ENCODE peak calls at places on chromosomes 3 and 15, in seven cellular contexts. One of them, this sample, is unnamed. For H3K4me1, the result is how much of the 10 kb centered on the place peaks cover.

GRCh38 chr3:102745881-102746280 is 311.1 kb downstream of the ZPLD1 start:
- DNase-seq in lower lobe of right lung: no peak
- DNase-seq in SK-N-SH: no peak
- DNase-seq in right atrium auricular region: no peak
- DNase-seq in stomach: no peak
- DNase-seq in gastrocnemius medialis: no peak
- DNase-seq in body of pancreas: no peak
- DNase-seq in this sample: no peak

GRCh38 chr3:60269377-60269776 is 981.9 kb downstream of the FHIT start:
- DNase-seq in lower lobe of right lung: no peak
- DNase-seq in SK-N-SH: no peak
- DNase-seq in right atrium auricular region: no peak
- DNase-seq in stomach: no peak
- DNase-seq in gastrocnemius medialis: no peak
- DNase-seq in body of pancreas: no peak
- DNase-seq in this sample: no peak

GRCh38 chr3:111321786-111322185 is 220.2 kb upstream of the CD96 start:
- DNase-seq in lower lobe of right lung: no peak
- DNase-seq in SK-N-SH: no peak
- DNase-seq in right atrium auricular region: no peak
- DNase-seq in stomach: no peak
- DNase-seq in gastrocnemius medialis: no peak
- DNase-seq in body of pancreas: no peak
- DNase-seq in this sample: no peak

GRCh38 chr3:71641669-71642068 is 58.1 kb upstream of the FOXP1 start:
- DNase-seq in lower lobe of right lung: no peak
- DNase-seq in SK-N-SH: no peak
- DNase-seq in right atrium auricular region: no peak
- DNase-seq in stomach: no peak
- DNase-seq in gastrocnemius medialis: no peak
- DNase-seq in body of pancreas: no peak
- DNase-seq in this sample: no peak

GRCh38 chr15:66066439-66066838 is 187.1 kb downstream of the MEGF11 start:
- DNase-seq in lower lobe of right lung: no peak
- DNase-seq in SK-N-SH: no peak
- DNase-seq in right atrium auricular region: no peak
- DNase-seq in stomach: no peak
- DNase-seq in gastrocnemius medialis: no peak
- DNase-seq in body of pancreas: no peak
- DNase-seq in this sample: no peak

GRCh38 chr15:70053006-70053702 is 44.6 kb downstream of the TLE3 start:
- DNase-seq in lower lobe of right lung: peak
- DNase-seq in SK-N-SH: no peak
- DNase-seq in right atrium auricular region: no peak
- DNase-seq in stomach: no peak
- DNase-seq in gastrocnemius medialis: no peak
- DNase-seq in body of pancreas: no peak
- DNase-seq in this sample: no peak

GRCh38 chr3:39203862-39204261 is 11.5 kb upstream of the XIRP1 start:
- DNase-seq in lower lobe of right lung: no peak
- DNase-seq in SK-N-SH: no peak
- DNase-seq in right atrium auricular region: no peak
- DNase-seq in stomach: no peak
- DNase-seq in gastrocnemius medialis: no peak
- DNase-seq in body of pancreas: no peak
- DNase-seq in this sample: no peak

GRCh38 chr3:33170531-33170930 is 48.1 kb downstream of the SUSD5 start:
- DNase-seq in lower lobe of right lung: no peak
- DNase-seq in SK-N-SH: no peak
- DNase-seq in right atrium auricular region: no peak
- DNase-seq in stomach: no peak
- DNase-seq in gastrocnemius medialis: no peak
- DNase-seq in body of pancreas: no peak
- DNase-seq in this sample: no peak

GRCh38 chr3:144362126-144362525 is 390.5 kb downstream of the DIPK2A start:
- DNase-seq in lower lobe of right lung: no peak
- DNase-seq in SK-N-SH: no peak
- DNase-seq in right atrium auricular region: no peak
- DNase-seq in stomach: no peak
- DNase-seq in gastrocnemius medialis: no peak
- DNase-seq in body of pancreas: no peak
- DNase-seq in this sample: no peak

GRCh38 chr3:114406922-114407321 is 113.1 kb downstream of the TIGIT start:
- DNase-seq in lower lobe of right lung: no peak
- DNase-seq in SK-N-SH: no peak
- DNase-seq in right atrium auricular region: no peak
- DNase-seq in stomach: no peak
- DNase-seq in gastrocnemius medialis: no peak
- DNase-seq in body of pancreas: no peak
- DNase-seq in this sample: no peak

GRCh38 chr3:143298380-143298779 is 178.8 kb downstream of the CHST2 start:
- DNase-seq in lower lobe of right lung: no peak
- DNase-seq in SK-N-SH: no peak
- DNase-seq in right atrium auricular region: no peak
- DNase-seq in stomach: no peak
- DNase-seq in gastrocnemius medialis: no peak
- DNase-seq in body of pancreas: no peak
- DNase-seq in this sample: no peak

GRCh38 chr3:167067844-167068161 is 312.3 kb downstream of the ZBBX start:
- DNase-seq in lower lobe of right lung: no peak
- DNase-seq in SK-N-SH: no peak
- DNase-seq in right atrium auricular region: no peak
- DNase-seq in stomach: no peak
- DNase-seq in gastrocnemius medialis: no peak
- DNase-seq in body of pancreas: no peak
- DNase-seq in this sample: no peak

GRCh38 chr3:197960694-197961581 is 921 bp downstream of the LMLN start:
- DNase-seq in lower lobe of right lung: no peak
- DNase-seq in SK-N-SH: no peak
- DNase-seq in right atrium auricular region: peak
- DNase-seq in stomach: no peak
- DNase-seq in gastrocnemius medialis: no peak
- DNase-seq in body of pancreas: no peak
- DNase-seq in this sample: no peak

GRCh38 chr3:53103566-53104296 is 26.5 kb downstream of the RFT1 start:
- DNase-seq in lower lobe of right lung: no peak
- DNase-seq in SK-N-SH: no peak
- DNase-seq in right atrium auricular region: no peak
- DNase-seq in stomach: no peak
- DNase-seq in gastrocnemius medialis: no peak
- DNase-seq in body of pancreas: no peak
- DNase-seq in this sample: no peak

GRCh38 chr3:64174328-64174727 is 50.9 kb downstream of the PRICKLE2 start:
- DNase-seq in lower lobe of right lung: no peak
- DNase-seq in SK-N-SH: no peak
- DNase-seq in right atrium auricular region: no peak
- DNase-seq in stomach: no peak
- DNase-seq in gastrocnemius medialis: no peak
- DNase-seq in body of pancreas: no peak
- DNase-seq in this sample: no peak

GRCh38 chr15:63392355-63393009 is 10.8 kb upstream of the CA12 start:
- DNase-seq in lower lobe of right lung: no peak
- DNase-seq in SK-N-SH: no peak
- DNase-seq in right atrium auricular region: no peak
- DNase-seq in stomach: no peak
- DNase-seq in gastrocnemius medialis: no peak
- DNase-seq in body of pancreas: peak
- DNase-seq in this sample: no peak

GRCh38 chr3:134864644-134865043 is 69.6 kb downstream of the EPHB1 start:
- DNase-seq in lower lobe of right lung: no peak
- DNase-seq in SK-N-SH: peak
- DNase-seq in right atrium auricular region: no peak
- DNase-seq in stomach: no peak
- DNase-seq in gastrocnemius medialis: no peak
- DNase-seq in body of pancreas: peak
- DNase-seq in this sample: no peak

GRCh38 chr3:170589113-170589512 is 3.2 kb upstream of the SLC7A14 start:
- DNase-seq in lower lobe of right lung: no peak
- DNase-seq in SK-N-SH: no peak
- DNase-seq in right atrium auricular region: no peak
- DNase-seq in stomach: no peak
- DNase-seq in gastrocnemius medialis: no peak
- DNase-seq in body of pancreas: no peak
- DNase-seq in this sample: no peak

GRCh38 chr15:31089361-31090047 is 12.0 kb downstream of the TRPM1 start:
- DNase-seq in lower lobe of right lung: no peak
- DNase-seq in SK-N-SH: no peak
- DNase-seq in right atrium auricular region: peak
- DNase-seq in stomach: no peak
- DNase-seq in gastrocnemius medialis: no peak
- DNase-seq in body of pancreas: no peak
- DNase-seq in this sample: no peak

GRCh38 chr3:157370867-157371266 is 65.8 kb upstream of the PTX3 start:
- DNase-seq in lower lobe of right lung: no peak
- DNase-seq in SK-N-SH: no peak
- DNase-seq in right atrium auricular region: no peak
- DNase-seq in stomach: no peak
- DNase-seq in gastrocnemius medialis: no peak
- DNase-seq in body of pancreas: no peak
- DNase-seq in this sample: no peak
- H3K4me1 ChIP-seq in lower lobe of right lung: under half
- H3K4me1 ChIP-seq in SK-N-SH: under half
- H3K4me1 ChIP-seq in right atrium auricular region: under half
- H3K4me1 ChIP-seq in stomach: under half
- H3K4me1 ChIP-seq in gastrocnemius medialis: under half
- H3K4me1 ChIP-seq in body of pancreas: under half
- H3K4me1 ChIP-seq in this sample: under half

GRCh38 chr3:172219750-172220149 is 180.4 kb downstream of the FNDC3B start:
- DNase-seq in lower lobe of right lung: no peak
- DNase-seq in SK-N-SH: no peak
- DNase-seq in right atrium auricular region: no peak
- DNase-seq in stomach: no peak
- DNase-seq in gastrocnemius medialis: no peak
- DNase-seq in body of pancreas: no peak
- DNase-seq in this sample: no peak
- H3K4me1 ChIP-seq in lower lobe of right lung: under half
- H3K4me1 ChIP-seq in SK-N-SH: under half
- H3K4me1 ChIP-seq in right atrium auricular region: half or more
- H3K4me1 ChIP-seq in stomach: under half
- H3K4me1 ChIP-seq in gastrocnemius medialis: half or more
- H3K4me1 ChIP-seq in body of pancreas: half or more
- H3K4me1 ChIP-seq in this sample: under half

GRCh38 chr3:172087198-172087597 is 47.8 kb downstream of the FNDC3B start:
- DNase-seq in lower lobe of right lung: no peak
- DNase-seq in SK-N-SH: no peak
- DNase-seq in right atrium auricular region: no peak
- DNase-seq in stomach: no peak
- DNase-seq in gastrocnemius medialis: no peak
- DNase-seq in body of pancreas: no peak
- DNase-seq in this sample: no peak

GRCh38 chr3:172089250-172089649 is 49.9 kb downstream of the FNDC3B start:
- DNase-seq in lower lobe of right lung: no peak
- DNase-seq in SK-N-SH: no peak
- DNase-seq in right atrium auricular region: no peak
- DNase-seq in stomach: no peak
- DNase-seq in gastrocnemius medialis: no peak
- DNase-seq in body of pancreas: no peak
- DNase-seq in this sample: no peak

GRCh38 chr3:172087827-172088580 is 48.6 kb downstream of the FNDC3B start:
- DNase-seq in lower lobe of right lung: no peak
- DNase-seq in SK-N-SH: no peak
- DNase-seq in right atrium auricular region: no peak
- DNase-seq in stomach: no peak
- DNase-seq in gastrocnemius medialis: no peak
- DNase-seq in body of pancreas: peak
- DNase-seq in this sample: no peak

GRCh38 chr3:172092658-172093057 is 53.3 kb downstream of the FNDC3B start:
- DNase-seq in lower lobe of right lung: no peak
- DNase-seq in SK-N-SH: no peak
- DNase-seq in right atrium auricular region: no peak
- DNase-seq in stomach: no peak
- DNase-seq in gastrocnemius medialis: no peak
- DNase-seq in body of pancreas: no peak
- DNase-seq in this sample: no peak

DNA sequence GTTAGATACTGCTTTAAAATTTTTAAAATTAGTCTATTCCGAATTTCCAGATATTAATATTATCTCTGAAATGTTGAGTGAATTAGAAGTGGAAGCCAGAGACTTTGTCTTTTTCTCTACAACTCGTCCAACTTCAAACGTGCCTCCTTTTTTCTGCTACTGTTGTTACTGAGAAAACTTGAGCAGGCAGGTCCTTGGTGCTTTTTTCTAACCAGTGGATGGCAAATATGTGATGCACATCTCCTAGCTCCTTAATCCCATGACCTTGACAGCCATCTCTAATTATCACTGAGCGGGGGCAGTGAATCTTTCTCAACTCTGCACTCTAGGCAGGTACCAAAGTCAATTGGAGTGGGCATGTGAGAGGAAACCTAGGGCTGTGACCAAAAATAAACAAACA is 50.7 kb downstream of the FNDC3B start:
- DNase-seq in lower lobe of right lung: no peak
- DNase-seq in SK-N-SH: no peak
- DNase-seq in right atrium auricular region: no peak
- DNase-seq in stomach: no peak
- DNase-seq in gastrocnemius medialis: no peak
- DNase-seq in body of pancreas: no peak
- DNase-seq in this sample: no peak
- H3K4me1 ChIP-seq in lower lobe of right lung: under half
- H3K4me1 ChIP-seq in SK-N-SH: under half
- H3K4me1 ChIP-seq in right atrium auricular region: under half
- H3K4me1 ChIP-seq in stomach: under half
- H3K4me1 ChIP-seq in gastrocnemius medialis: under half
- H3K4me1 ChIP-seq in body of pancreas: under half
- H3K4me1 ChIP-seq in this sample: under half

GRCh38 chr3:133592843-133593242 is 19.4 kb downstream of the CDV3 start:
- DNase-seq in lower lobe of right lung: no peak
- DNase-seq in SK-N-SH: no peak
- DNase-seq in right atrium auricular region: no peak
- DNase-seq in stomach: no peak
- DNase-seq in gastrocnemius medialis: no peak
- DNase-seq in body of pancreas: no peak
- DNase-seq in this sample: no peak

GRCh38 chr3:133589503-133589902 is 16.0 kb downstream of the CDV3 start:
- DNase-seq in lower lobe of right lung: no peak
- DNase-seq in SK-N-SH: no peak
- DNase-seq in right atrium auricular region: no peak
- DNase-seq in stomach: no peak
- DNase-seq in gastrocnemius medialis: no peak
- DNase-seq in body of pancreas: no peak
- DNase-seq in this sample: no peak

GRCh38 chr3:133591271-133591742 is 17.8 kb downstream of the CDV3 start:
- DNase-seq in lower lobe of right lung: no peak
- DNase-seq in SK-N-SH: no peak
- DNase-seq in right atrium auricular region: no peak
- DNase-seq in stomach: no peak
- DNase-seq in gastrocnemius medialis: no peak
- DNase-seq in body of pancreas: no peak
- DNase-seq in this sample: no peak

GRCh38 chr3:133595341-133595740 is 21.9 kb downstream of the CDV3 start:
- DNase-seq in lower lobe of right lung: no peak
- DNase-seq in SK-N-SH: no peak
- DNase-seq in right atrium auricular region: no peak
- DNase-seq in stomach: no peak
- DNase-seq in gastrocnemius medialis: no peak
- DNase-seq in body of pancreas: no peak
- DNase-seq in this sample: no peak

DNA sequence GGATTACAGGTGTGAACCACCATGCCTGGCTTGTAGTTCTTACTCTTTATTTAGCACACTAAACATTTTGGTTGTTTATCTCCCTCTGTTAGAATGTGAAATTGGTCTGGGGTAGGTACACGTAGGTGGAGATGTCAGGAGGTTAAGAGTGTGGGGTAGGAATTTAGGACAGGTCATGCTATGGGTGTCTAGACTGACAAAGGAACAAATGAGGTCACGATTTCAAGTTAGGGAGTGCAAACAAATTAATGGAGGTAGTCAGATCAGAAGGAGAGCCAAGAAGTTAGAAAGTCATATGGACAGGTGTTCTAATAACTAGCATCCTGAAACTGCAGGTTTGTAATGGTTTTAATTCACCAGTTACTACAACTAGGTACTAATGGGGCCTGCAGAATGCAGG is 19.8 kb downstream of the CDV3 start:
- DNase-seq in lower lobe of right lung: no peak
- DNase-seq in SK-N-SH: no peak
- DNase-seq in right atrium auricular region: no peak
- DNase-seq in stomach: no peak
- DNase-seq in gastrocnemius medialis: no peak
- DNase-seq in body of pancreas: no peak
- DNase-seq in this sample: no peak
- H3K4me1 ChIP-seq in lower lobe of right lung: under half
- H3K4me1 ChIP-seq in SK-N-SH: under half
- H3K4me1 ChIP-seq in right atrium auricular region: under half
- H3K4me1 ChIP-seq in stomach: under half
- H3K4me1 ChIP-seq in gastrocnemius medialis: under half
- H3K4me1 ChIP-seq in body of pancreas: under half
- H3K4me1 ChIP-seq in this sample: under half

This sample was measured in Peyer's patch.